ENCODE peak calls at places on chromosomes 4 and X, in six cellular contexts. V is mesothelial cell of epicardium, B is endothelial cell, T is psoas muscle, C is ascending aorta, J is GM12864. U is an unnamed sample.

GRCh38 chrX:105331244-105331643 is 110.8 kb upstream of the TEX13A start:
- DNase-seq in V (no peak), B (no peak), T (no peak), C (no peak), J (no peak), U (no peak)

GRCh38 chr4:48483777-48484493 is 792 bp downstream of the SLC10A4 start:
- DNase-seq in V (no peak), B (no peak), T (peak), C (no peak), J (no peak), U (peak)

GRCh38 chr4:15771419-15772058 is 6.6 kb upstream of the CD38 start:
- DNase-seq in V (no peak), B (no peak), T (no peak), C (no peak), J (no peak), U (no peak)

GRCh38 chr4:121764702-121765367 is at the start of gene SMIM43:
- DNase-seq in V (peak), B (peak), T (no peak), C (no peak), J (no peak), U (peak)

GRCh38 chrX:108090474-108091265 is 672 bp downstream of the PSMD10 start:
- DNase-seq in V (no peak), B (no peak), T (no peak), C (no peak), J (no peak), U (no peak)

GRCh38 chr4:101528526-101528925 is 181.2 kb upstream of the PPP3CA start:
- DNase-seq in V (no peak), B (no peak), T (no peak), C (no peak), J (no peak), U (no peak)

GRCh38 chrX:155592331-155592730 is 20.4 kb downstream of the TMLHE start:
- DNase-seq in V (no peak), B (no peak), T (no peak), C (no peak), J (no peak), U (no peak)

GRCh38 chrX:82320554-82320953 is 1118.7 kb downstream of the SH3BGRL start:
- DNase-seq in V (no peak), B (no peak), T (no peak), C (no peak), J (no peak), U (no peak)

GRCh38 chr4:141860974-141861373 is 224.6 kb downstream of the IL15 start:
- DNase-seq in V (no peak), B (no peak), T (no peak), C (no peak), J (no peak), U (no peak)

GRCh38 chr4:99946346-99947189 is at the start of gene DNAJB14:
- DNase-seq in V (peak), B (peak), T (peak), C (peak), J (peak), U (peak)

GRCh38 chrX:11758400-11759171 is 549 bp downstream of the MSL3 start:
- DNase-seq in V (peak), B (peak), T (peak), C (peak), J (peak), U (peak)

GRCh38 chr4:105343523-105343931 is 130.3 kb downstream of the PPA2 start:
- DNase-seq in V (no peak), B (no peak), T (no peak), C (no peak), J (no peak), U (no peak)

GRCh38 chrX:103549920-103550319 is 30.6 kb upstream of the RAB40A start:
- DNase-seq in V (no peak), B (no peak), T (no peak), C (no peak), J (no peak), U (no peak)

GRCh38 chrX:110407910-110408545 is 49.4 kb downstream of the RTL9 start:
- DNase-seq in V (peak), B (peak), T (no peak), C (no peak), J (no peak), U (peak)

GRCh38 chrX:69313622-69314290 is 148.5 kb upstream of the PJA1 start:
- DNase-seq in V (no peak), B (no peak), T (no peak), C (peak), J (no peak), U (no peak)

GRCh38 chr4:8123389-8123788 is 35.2 kb downstream of the ABLIM2 start:
- DNase-seq in V (peak), B (no peak), T (peak), C (no peak), J (no peak), U (peak)

GRCh38 chr4:74374561-74375327 is 9.8 kb downstream of the EREG start:
- DNase-seq in V (no peak), B (no peak), T (no peak), C (peak), J (no peak), U (no peak)

GRCh38 chr4:170005472-170005871 is 20.7 kb downstream of the MFAP3L start:
- DNase-seq in V (no peak), B (no peak), T (peak), C (peak), J (no peak), U (no peak)

GRCh38 chr4:751676-752075 is 46.0 kb downstream of the PCGF3 start:
- DNase-seq in V (no peak), B (no peak), T (peak), C (no peak), J (no peak), U (no peak)

GRCh38 chrX:45697591-45697990 is 496.9 kb upstream of the DIPK2B start:
- DNase-seq in V (no peak), B (no peak), T (no peak), C (no peak), J (no peak), U (no peak)

GRCh38 chr4:62816566-62816965 is 1592.7 kb downstream of the TECRL start:
- DNase-seq in V (no peak), B (no peak), T (peak), C (no peak), J (no peak), U (no peak)

GRCh38 chr4:173171098-173171497 is 2.5 kb downstream of the GALNT7 start:
- DNase-seq in V (no peak), B (no peak), T (no peak), C (no peak), J (no peak), U (no peak)

GRCh38 chr4:103478729-103479128 is 241.1 kb downstream of the TACR3 start:
- DNase-seq in V (no peak), B (no peak), T (no peak), C (no peak), J (no peak), U (no peak)
- TF ChIP-seq CTCF in V (no peak), B (no peak), T (no peak), C (no peak), J (peak), U (no peak)

DNA sequence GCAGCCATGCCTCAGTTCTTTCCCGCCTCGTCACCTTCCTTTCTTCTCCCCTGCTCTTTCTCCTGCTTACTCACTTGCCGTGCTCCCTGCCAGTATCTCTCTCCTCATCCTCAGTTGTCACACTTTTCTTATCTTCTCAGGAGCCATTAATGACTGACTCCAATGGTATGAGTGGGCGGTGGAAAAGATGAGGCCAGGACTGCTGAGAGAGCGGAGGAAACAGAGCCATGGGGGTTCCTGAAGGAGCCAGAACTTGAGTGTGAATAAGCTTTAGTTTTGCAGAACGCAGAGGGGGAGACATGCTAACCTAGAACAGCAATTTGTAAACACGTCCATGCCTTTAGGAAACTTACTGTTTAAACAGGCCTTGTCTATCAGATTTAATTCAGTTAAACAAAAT is 126.5 kb downstream of the CHIC2 start:
- DNase-seq in V (no peak), B (no peak), T (no peak), C (no peak), J (no peak), U (no peak)
- TF ChIP-seq CTCF in V (no peak), B (no peak), T (no peak), C (no peak), J (no peak), U (no peak)

GRCh38 chr4:43898836-43899235 is 549.8 kb downstream of the KCTD8 start:
- DNase-seq in V (no peak), B (no peak), T (no peak), C (no peak), J (no peak), U (no peak)
- TF ChIP-seq CTCF in V (no peak), B (no peak), T (no peak), C (no peak), J (no peak), U (no peak)

GRCh38 chrX:54923376-54923775 is 2.8 kb downstream of the TRO start:
- DNase-seq in V (no peak), B (no peak), T (no peak), C (no peak), J (no peak), U (no peak)

GRCh38 chrX:54922547-54922946 is 1.9 kb downstream of the TRO start:
- DNase-seq in V (no peak), B (no peak), T (no peak), C (no peak), J (no peak), U (no peak)

GRCh38 chrX:54921427-54922021 is 900 bp downstream of the TRO start:
- DNase-seq in V (peak), B (peak), T (peak), C (no peak), J (peak), U (peak)

DNA sequence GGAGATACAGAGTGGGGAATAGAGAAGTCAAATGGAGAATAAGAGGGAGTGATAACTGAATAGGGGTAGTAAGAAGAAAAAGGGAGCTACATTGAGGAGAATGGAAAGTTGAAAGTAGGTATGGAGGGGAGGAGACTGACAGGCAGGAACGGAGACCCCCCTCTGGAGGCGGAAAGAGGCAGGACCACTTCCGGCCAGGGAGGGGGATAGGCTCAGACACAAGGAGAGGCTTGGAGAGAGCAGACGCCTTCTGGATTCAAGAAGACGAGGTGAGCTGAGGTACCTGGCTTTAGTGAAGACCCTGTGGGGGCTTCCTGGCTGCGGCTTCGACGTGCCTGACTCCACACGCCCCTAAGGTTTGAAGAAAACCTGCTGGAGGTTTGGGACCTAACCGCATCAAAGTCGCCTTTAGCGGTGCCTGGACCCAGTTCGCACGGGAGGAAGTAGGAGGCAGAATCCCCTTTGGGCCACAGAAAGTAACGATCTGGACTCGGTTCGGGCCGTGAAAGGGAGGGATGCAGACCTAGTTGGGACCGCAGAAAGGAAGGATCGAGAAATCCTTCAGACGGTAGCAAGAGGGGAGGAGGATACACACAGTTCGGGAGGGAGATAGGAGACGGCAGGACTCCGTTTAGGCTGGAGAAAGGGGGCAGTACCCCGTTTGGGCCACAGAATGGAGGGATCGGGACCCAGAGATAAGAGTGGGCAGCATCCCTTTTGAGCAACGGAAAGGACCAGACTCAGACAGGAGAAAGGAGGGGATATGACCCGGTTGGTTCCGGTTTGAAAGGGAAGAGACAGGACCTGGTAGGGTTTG is at the start of gene TRO:
- DNase-seq in V (peak), B (peak), T (no peak), C (no peak), J (no peak), U (peak)
- TF ChIP-seq CTCF in V (no peak), B (peak), T (no peak), C (no peak), J (peak), U (peak)

GRCh38 chrX:77412631-77413030 is 34.6 kb upstream of the FGF16 start:
- DNase-seq in V (no peak), B (no peak), T (no peak), C (no peak), J (no peak), U (no peak)

GRCh38 chrX:77415882-77416281 is 31.3 kb upstream of the FGF16 start:
- DNase-seq in V (no peak), B (no peak), T (no peak), C (no peak), J (no peak), U (no peak)

GRCh38 chrX:77415161-77415560 is 32.0 kb upstream of the FGF16 start:
- DNase-seq in V (no peak), B (no peak), T (no peak), C (no peak), J (no peak), U (no peak)
- TF ChIP-seq CTCF in V (no peak), B (no peak), T (no peak), C (no peak), J (peak), U (no peak)